ENCODE peak calls at places on chromosomes 12 and 14, in five cellular contexts. Z, I, H, P and A are unnamed samples.

GRCh38 chr12:105654606-105655005 is 324.1 kb downstream of the C12orf75 start:
- DNase-seq in I (no peak), Z (no peak), P (no peak), H (no peak), A (no peak)

GRCh38 chr12:62215506-62215905 is 44.7 kb upstream of the USP15 start:
- DNase-seq in P (no peak), H (no peak), I (no peak), Z (no peak), A (no peak)

GRCh38 chr14:35390577-35391387 is 13.8 kb downstream of the NFKBIA start:
- DNase-seq in Z (no peak), H (no peak), I (no peak), P (no peak), A (peak; percentile 50)

GRCh38 chr12:80087486-80088213 is 11.7 kb upstream of the OTOGL start:
- DNase-seq in H (no peak), P (no peak), Z (no peak), I (no peak), A (no peak)

GRCh38 chr14:100372357-100373048 is 49.4 kb downstream of the SLC25A47 start:
- DNase-seq in I (no peak), Z (no peak), H (no peak), P (no peak), A (no peak)

GRCh38 chr14:75720828-75721227 is 59.8 kb downstream of the TTLL5 start:
- DNase-seq in Z (no peak), H (peak; percentile 87), P (peak; percentile 65), I (no peak), A (peak; percentile 67)

GRCh38 chr12:1807489-1807888 is 12.9 kb upstream of the LRTM2 start:
- DNase-seq in Z (no peak), P (no peak), H (no peak), I (no peak), A (no peak)

GRCh38 chr12:22537000-22537544 is 7.3 kb downstream of the C2CD5 start:
- DNase-seq in Z (no peak), H (no peak), P (no peak), I (no peak), A (no peak)

GRCh38 chr12:79934309-79935020 is 432 bp downstream of the PPP1R12A start:
- DNase-seq in Z (no peak), H (peak; percentile 31), P (peak; percentile 64), I (no peak), A (no peak)

GRCh38 chr12:106178582-106178981 is 39.8 kb upstream of the NUAK1 start:
- DNase-seq in H (no peak), Z (no peak), I (no peak), P (no peak), A (no peak)

GRCh38 chr12:66049538-66050282 is 80.8 kb downstream of the LLPH start:
- DNase-seq in I (no peak), H (peak; percentile 20), Z (no peak), P (no peak), A (no peak)

GRCh38 chr12:123934829-123935228 is 37.8 kb downstream of the CCDC92 start:
- DNase-seq in Z (no peak), P (no peak), H (peak; percentile 20), I (no peak), A (peak; percentile 35)

DNA sequence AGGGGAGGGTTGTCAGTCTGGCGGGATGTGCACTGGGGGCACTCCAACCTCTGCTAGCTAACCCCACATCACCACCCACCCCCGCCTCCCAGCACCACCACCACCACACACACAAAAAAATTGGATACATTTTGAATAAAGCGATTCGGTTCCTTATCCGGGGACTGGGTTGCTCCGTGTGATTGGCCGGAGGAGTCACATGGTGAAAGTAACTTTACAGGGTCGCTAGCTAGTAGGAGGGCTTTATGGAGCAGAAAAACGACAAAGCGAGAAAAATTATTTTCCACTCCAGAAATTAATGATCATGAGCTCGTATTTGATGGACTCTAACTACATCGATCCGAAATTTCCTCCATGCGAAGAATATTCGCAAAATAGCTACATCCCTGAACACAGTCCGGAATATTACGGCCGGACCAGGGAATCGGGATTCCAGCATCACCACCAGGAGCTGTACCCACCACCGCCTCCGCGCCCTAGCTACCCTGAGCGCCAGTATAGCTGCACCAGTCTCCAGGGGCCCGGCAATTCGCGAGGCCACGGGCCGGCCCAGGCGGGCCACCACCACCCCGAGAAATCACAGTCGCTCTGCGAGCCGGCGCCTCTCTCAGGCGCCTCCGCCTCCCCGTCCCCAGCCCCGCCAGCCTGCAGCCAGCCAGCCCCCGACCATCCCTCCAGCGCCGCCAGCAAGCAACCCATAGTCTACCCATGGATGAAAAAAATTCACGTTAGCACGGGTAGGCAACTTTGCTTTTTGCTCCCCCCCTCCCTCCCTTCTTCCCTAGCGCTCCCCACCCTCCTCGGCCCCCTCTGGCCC is at the start of gene HOXC4:
- DNase-seq in P (no peak), Z (no peak), I (no peak), H (peak; percentile 35), A (peak; percentile 76)
- H3K4me3 ChIP-seq in P (peak within 1 kb of the TSS; percentile 55), Z (peak within 1 kb of the TSS; percentile 37), I (peak within 1 kb of the TSS; percentile 32), H (peak within 1 kb of the TSS; percentile 64), A (peak within 1 kb of the TSS; percentile 69)

DNA sequence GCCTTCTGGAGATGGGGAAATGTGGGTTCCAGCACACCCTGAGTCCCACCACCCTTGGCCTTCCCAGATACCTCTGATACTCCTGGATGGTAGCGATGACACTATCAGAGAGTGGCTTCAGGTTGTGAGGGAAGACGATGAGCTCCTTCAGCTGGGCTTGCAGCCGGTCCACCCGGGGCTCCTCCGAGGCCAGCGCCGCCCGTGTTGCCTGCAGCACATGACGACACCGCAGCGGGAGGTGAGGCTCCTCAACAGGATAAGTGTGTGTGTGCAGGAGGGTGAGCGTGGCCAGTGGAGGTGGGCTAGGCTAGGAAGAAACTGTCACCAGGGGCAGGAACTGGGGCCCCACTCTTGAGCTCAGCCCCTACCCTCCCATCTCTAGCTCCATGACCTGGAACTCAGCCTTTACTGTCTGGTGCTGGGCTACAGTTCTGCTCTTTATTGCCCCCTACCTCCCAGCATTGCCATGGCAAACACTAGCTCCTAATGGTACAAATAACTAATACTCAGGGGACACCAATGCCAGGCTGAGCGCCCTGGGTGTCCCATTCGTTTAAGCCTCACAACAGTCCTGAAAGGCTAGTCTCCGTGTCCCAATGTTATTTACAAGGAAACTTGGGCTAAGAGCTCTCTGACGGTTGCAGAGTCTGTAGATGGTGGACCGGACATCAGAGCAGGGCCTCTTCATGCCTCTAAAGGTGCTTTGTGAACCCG is 64.1 kb downstream of the SYNE3 start:
- DNase-seq in I (no peak), Z (no peak), H (peak; percentile 22), P (no peak), A (no peak)
- TF ChIP-seq CTCF in I (peak; percentile 57), Z (peak; percentile 43), H (peak; percentile 55), P (peak; percentile 8), A (peak; percentile 59)

DNA sequence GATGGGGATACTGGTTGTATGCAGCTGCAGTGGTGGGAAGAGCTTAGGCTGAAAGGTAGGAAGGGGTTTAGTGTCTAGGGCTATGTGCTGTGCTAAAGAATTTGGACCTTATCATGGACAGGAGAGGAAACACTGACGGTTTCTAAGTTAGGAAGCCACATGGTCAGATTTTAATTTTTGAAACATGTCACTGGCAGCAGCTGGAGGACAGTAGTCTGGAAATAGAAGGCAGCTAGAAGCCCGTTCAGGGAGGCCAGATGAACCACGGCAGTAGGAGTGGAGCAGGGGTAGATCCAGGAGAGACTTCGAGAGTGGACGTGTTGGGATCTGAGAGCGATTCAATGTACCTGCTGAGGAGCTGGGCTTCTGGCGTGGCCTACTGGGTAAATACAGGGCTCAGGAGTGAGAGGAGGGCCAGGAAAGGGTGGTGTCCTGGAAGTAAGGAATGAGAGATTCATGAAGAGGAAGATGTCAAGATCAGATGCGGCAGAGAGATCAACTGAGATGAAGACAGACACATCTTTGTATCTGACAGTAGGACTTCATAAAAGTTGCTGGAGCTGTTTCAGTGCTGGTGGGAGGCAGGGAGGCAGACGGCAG is 64.9 kb downstream of the PRKCH start:
- DNase-seq in I (no peak), Z (no peak), P (no peak), H (no peak), A (no peak)
- H3K4me3 ChIP-seq in I (no peak overlapping the region), Z (no peak overlapping the region), P (no peak overlapping the region), H (no peak overlapping the region), A (no peak overlapping the region)

GRCh38 chr12:19129486-19130223 is at the start of gene PLEKHA5:
- DNase-seq in I (no peak), Z (no peak), P (peak; percentile 79), H (peak; percentile 72), A (peak; percentile 70)
- TF ChIP-seq CTCF in I (peak; percentile 10), Z (peak; percentile 34), P (no peak), H (no peak), A (no peak)

GRCh38 chr12:6551496-6552139 is 4.2 kb downstream of the IFFO1 start:
- DNase-seq in I (no peak), Z (no peak), P (no peak), H (peak; percentile 69), A (peak; percentile 66)
- H3K4me3 ChIP-seq in I (no peak overlapping the region), Z (no peak overlapping the region), P (peak overlapping the region; percentile 35), H (peak overlapping the region; percentile 78), A (no peak overlapping the region)

GRCh38 chr12:98424726-98425401 is 90.5 kb upstream of the TMPO start:
- DNase-seq in Z (peak; percentile 93), I (peak; percentile 69), P (peak; percentile 63), H (peak; percentile 93), A (peak; percentile 79)
- TF ChIP-seq CTCF in Z (peak; percentile 70), I (peak; percentile 67), P (peak; percentile 58), H (peak; percentile 70), A (peak; percentile 73)